ENCODE peak calls at places on chromosomes 7 and 10, in four cellular contexts. S is tibial artery, B is heart left ventricle, H is hepatocyte. T is an unnamed sample.

GRCh38 chr10:35502697-35503096 is 102.4 kb upstream of the GJD4 start:
- DNase-seq in S (no peak), B (no peak), H (no peak), T (no peak)

GRCh38 chr7:33195264-33195663 is 65.9 kb downstream of the BBS9 start:
- DNase-seq in S (no peak), B (no peak), H (no peak), T (no peak)

GRCh38 chr7:119931230-119931824 is 341.6 kb upstream of the KCND2 start:
- DNase-seq in S (no peak), B (no peak), H (no peak), T (no peak)

GRCh38 chr10:86439544-86439943 is 72.9 kb upstream of the GRID1 start:
- DNase-seq in S (peak; percentile 89), B (peak; percentile 37), H (peak; percentile 77), T (peak; percentile 66)

GRCh38 chr7:56639173-56639746 is 493.0 kb downstream of the ZNF479 start:
- DNase-seq in S (no peak), B (no peak), H (no peak), T (no peak)

GRCh38 chr7:158783595-158783994 is 45.7 kb downstream of the ESYT2 start:
- DNase-seq in S (peak; percentile 75), B (no peak), H (no peak), T (no peak)

GRCh38 chr7:116929021-116929420 is 24.3 kb upstream of the ST7 start:
- DNase-seq in S (no peak), B (no peak), H (no peak), T (no peak)

GRCh38 chr7:134823400-134823799 is 44.0 kb downstream of the CALD1 start:
- DNase-seq in S (no peak), B (no peak), H (no peak), T (no peak)

GRCh38 chr10:120221873-120222485 is 235.0 kb upstream of the PLPP4 start:
- DNase-seq in S (no peak), B (no peak), H (peak; percentile 82), T (no peak)

GRCh38 chr7:88300401-88300800 is 6.3 kb downstream of the STEAP4 start:
- DNase-seq in S (no peak), B (no peak), H (no peak), T (no peak)

GRCh38 chr10:21264271-21264670 is 261.2 kb downstream of the SKIDA1 start:
- DNase-seq in S (no peak), B (no peak), H (no peak), T (no peak)

GRCh38 chr7:125126376-125126775 is 196.8 kb upstream of the POT1 start:
- DNase-seq in S (no peak), B (no peak), H (no peak), T (no peak)

GRCh38 chr10:22942437-22942836 is 14.6 kb downstream of the ARMC3 start:
- DNase-seq in S (no peak), B (no peak), H (no peak), T (no peak)

GRCh38 chr10:19848226-19848950 is 32.2 kb downstream of the PLXDC2 start:
- DNase-seq in S (no peak), B (no peak), H (no peak), T (no peak)

GRCh38 chr10:118798186-118798811 is 43.5 kb upstream of the CACUL1 start:
- DNase-seq in S (peak; percentile 16), B (no peak), H (no peak), T (no peak)

GRCh38 chr10:50580260-50580891 is 43.4 kb downstream of the SGMS1 start:
- DNase-seq in S (no peak), B (no peak), H (no peak), T (no peak)

GRCh38 chr7:65250216-65250615 is 123.4 kb upstream of the ZNF92 start:
- DNase-seq in S (no peak), B (no peak), H (no peak), T (no peak)

GRCh38 chr10:94490789-94491039 is 54.9 kb upstream of the HELLS start:
- DNase-seq in S (no peak), B (no peak), H (no peak), T (no peak)

GRCh38 chr10:63169624-63170023 is 36.5 kb downstream of the NRBF2 start:
- DNase-seq in S (no peak), B (no peak), H (no peak), T (no peak)

GRCh38 chr7:98368721-98369120 is 32.2 kb downstream of the BAIAP2L1 start:
- DNase-seq in S (no peak), B (no peak), H (no peak), T (no peak)

GRCh38 chr7:45082031-45082830 is 6.5 kb downstream of the NACAD start:
- DNase-seq in S (peak; percentile 63), B (no peak), H (no peak), T (peak; percentile 49)

GRCh38 chr7:44072364-44073231 is 7.2 kb upstream of the PGAM2 start:
- DNase-seq in S (peak; percentile 92), B (peak; percentile 84), H (peak; percentile 84), T (peak; percentile 91)

GRCh38 chr10:103273026-103273425 is 3.9 kb upstream of the INA start:
- DNase-seq in S (peak; percentile 76), B (no peak), H (peak; percentile 16), T (peak; percentile 34)

GRCh38 chr7:101620991-101621390 is 8.1 kb downstream of the MYL10 start:
- DNase-seq in S (no peak), B (no peak), H (no peak), T (no peak)

GRCh38 chr10:128539784-128540759 is 413.8 kb upstream of the MKI67 start:
- DNase-seq in S (no peak), B (peak; percentile 49), H (peak; percentile 31), T (no peak)

GRCh38 chr7:40551685-40552576 is 417.1 kb downstream of the SUGCT start:
- DNase-seq in S (no peak), B (no peak), H (peak; percentile 30), T (no peak)

GRCh38 chr10:122375761-122376160 is 1.3 kb downstream of the PLEKHA1 start:
- DNase-seq in S (no peak), B (no peak), H (no peak), T (no peak)

GRCh38 chr7:2431260-2431867 is 28.0 kb downstream of the CHST12 start:
- DNase-seq in S (no peak), B (no peak), H (no peak), T (no peak)

GRCh38 chr10:96683065-96683464 is 37.2 kb downstream of the PIK3AP1 start:
- DNase-seq in S (no peak), B (no peak), H (no peak), T (no peak)

T was measured in left cardiac atrium.